ENCODE peak calls at places on chromosomes 7 and 10, in ten cellular contexts. T, A, D, V, G, X, B, Y, C and J are unnamed samples.

GRCh38 chr7:22663319-22663718 is 63.7 kb upstream of the IL6 start:
- DNase-seq in D (no peak), V (no peak), X (no peak), T (no peak), G (peak), B (no peak), A (no peak), C (no peak), Y (no peak), J (no peak)

GRCh38 chr7:157339777-157340677 is 3.2 kb downstream of the DNAJB6 start:
- DNase-seq in D (peak), B (peak), V (no peak), C (peak), G (peak), X (peak), Y (peak), A (peak), T (peak), J (peak)

GRCh38 chr10:97584798-97585438 is 729 bp downstream of the HOGA1 start:
- DNase-seq in V (no peak), G (no peak), T (peak), B (no peak), D (no peak), C (no peak), X (no peak), A (no peak), Y (no peak), J (no peak)

GRCh38 chr10:77732213-77733003 is 94.8 kb upstream of the KCNMA1 start:
- DNase-seq in C (no peak), G (no peak), A (no peak), B (no peak), T (no peak), V (no peak), D (no peak), X (no peak), Y (no peak), J (no peak)

GRCh38 chr10:24822557-24822956 is 98.9 kb upstream of the ARHGAP21 start:
- DNase-seq in B (no peak), A (no peak), C (no peak), Y (no peak), D (no peak), G (no peak), T (no peak), V (no peak), X (no peak), J (no peak)

GRCh38 chr10:61332506-61332905 is 120.7 kb downstream of the TMEM26 start:
- DNase-seq in C (no peak), Y (no peak), A (no peak), B (no peak), D (no peak), V (no peak), T (no peak), X (no peak), G (no peak), J (no peak)

GRCh38 chr7:98348726-98349474 is 52.0 kb downstream of the BAIAP2L1 start:
- DNase-seq in Y (no peak), T (no peak), G (no peak), C (peak), V (no peak), X (no peak), B (no peak), A (no peak), D (peak), J (no peak)

GRCh38 chr7:152501506-152501905 is 65.7 kb upstream of the KMT2C start:
- DNase-seq in V (no peak), D (no peak), G (no peak), T (no peak), X (no peak), Y (no peak), B (no peak), A (no peak), C (no peak), J (no peak)

GRCh38 chr10:57094083-57094482 is 733.0 kb upstream of the ZWINT start:
- DNase-seq in C (no peak), G (no peak), A (no peak), D (no peak), B (no peak), Y (no peak), V (no peak), X (no peak), T (no peak), J (no peak)

GRCh38 chr7:29657856-29658255 is 94.2 kb downstream of the PRR15 start:
- DNase-seq in D (no peak), C (no peak), V (no peak), T (no peak), X (no peak), B (no peak), A (no peak), G (no peak), Y (no peak), J (no peak)
- H3K4me3 ChIP-seq in D (no peak), C (no peak), V (no peak), T (no peak), X (no peak), B (no peak), A (no peak), G (no peak), Y (no peak), J (no peak)

GRCh38 chr10:110733256-110733952 is 89.3 kb downstream of the RBM20 start:
- DNase-seq in C (no peak), B (no peak), X (no peak), D (no peak), Y (peak), G (no peak), T (no peak), V (no peak), A (no peak), J (no peak)
- H3K27ac ChIP-seq in C (no peak), B (peak), X (no peak), D (no peak), Y (no peak), G (no peak), T (peak), V (peak), A (no peak), J (no peak)

DNA sequence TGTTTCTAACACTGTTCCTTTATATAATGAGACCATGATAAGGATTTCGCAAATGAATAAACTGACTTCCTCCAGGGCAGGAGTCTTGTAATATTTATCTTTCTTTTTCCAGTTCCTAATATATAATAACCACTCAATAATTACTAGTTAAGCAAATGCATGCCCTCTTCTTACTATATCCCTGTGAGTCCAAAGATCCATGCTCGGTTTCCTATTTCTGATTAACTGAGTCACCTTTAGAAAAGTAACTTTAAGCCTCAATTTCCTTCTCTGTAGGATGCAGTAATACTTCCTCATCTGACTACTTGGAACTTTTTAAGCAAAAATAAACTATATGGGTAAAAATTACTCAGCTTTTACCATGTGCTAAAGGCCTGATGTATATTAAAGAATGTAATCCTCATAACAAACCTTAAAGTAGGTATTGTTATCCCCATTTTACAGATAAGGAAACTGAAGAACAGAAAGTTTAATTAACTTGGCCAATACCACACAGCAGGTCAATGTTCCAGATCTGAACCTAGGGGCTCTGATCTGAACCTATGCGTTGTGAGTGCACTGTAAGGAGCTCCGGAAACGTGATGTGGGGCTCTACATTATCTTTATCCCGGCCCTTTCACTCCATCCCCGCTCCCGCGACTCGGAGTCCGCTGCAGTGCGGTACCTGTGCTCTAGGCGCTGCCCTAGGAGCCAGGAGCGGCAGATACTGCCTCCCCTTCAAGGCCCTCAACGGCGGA is 463 bp downstream of the COX15 start:
- DNase-seq in X (no peak), Y (no peak), T (no peak), V (no peak), G (no peak), C (no peak), A (no peak), D (no peak), B (no peak), J (no peak)
- TF ChIP-seq CTCF in X (no peak), Y (peak), T (no peak), V (no peak), G (no peak), C (no peak), A (no peak), D (no peak), B (no peak), J (no peak)

GRCh38 chr10:7922707-7923106 is 104.4 kb downstream of the TAF3 start:
- DNase-seq in B (no peak), A (no peak), V (no peak), D (no peak), C (no peak), X (no peak), T (no peak), Y (no peak), G (no peak), J (no peak)
- H3K4me3 ChIP-seq in B (no peak), A (no peak), V (no peak), D (no peak), C (no peak), X (no peak), T (no peak), Y (no peak), G (no peak), J (no peak)

GRCh38 chr7:4871930-4872675 is 10.3 kb upstream of the PAPOLB start:
- DNase-seq in G (peak), D (no peak), V (no peak), X (no peak), B (peak), T (no peak), C (no peak), A (no peak), Y (no peak), J (no peak)
- H3K27ac ChIP-seq in G (peak), D (no peak), V (no peak), X (no peak), B (no peak), T (no peak), C (no peak), A (no peak), Y (no peak), J (no peak)

GRCh38 chr10:82934429-82934828 is 1059.4 kb downstream of the NRG3 start:
- DNase-seq in B (no peak), C (no peak), G (peak), V (no peak), Y (peak), T (no peak), A (no peak), X (no peak), D (no peak), J (peak)
- TF ChIP-seq CTCF in B (no peak), C (no peak), G (no peak), V (no peak), Y (peak), T (no peak), A (no peak), X (no peak), D (no peak), J (peak)

DNA sequence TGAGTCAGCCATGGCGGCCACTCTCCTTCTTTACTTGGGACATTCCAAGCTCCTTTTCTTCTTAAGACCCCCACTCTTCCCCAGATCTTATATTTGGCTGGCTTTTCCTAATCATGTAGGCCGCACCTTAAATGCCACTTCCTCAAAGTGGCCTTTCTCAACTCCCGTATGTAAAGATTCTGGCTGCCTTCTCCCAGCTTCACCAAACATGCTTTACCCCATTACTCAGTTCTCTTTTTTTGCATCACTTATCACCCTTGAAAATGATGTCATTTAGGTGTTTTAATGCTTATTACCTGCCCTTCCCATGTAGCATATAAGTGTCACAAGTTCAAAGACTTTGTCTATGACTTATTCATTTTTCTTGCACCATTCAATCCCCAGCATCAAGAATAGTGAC is 810.1 kb upstream of the CELF2 start:
- DNase-seq in Y (no peak), A (no peak), V (no peak), C (no peak), T (no peak), D (no peak), X (no peak), B (no peak), G (no peak), J (no peak)
- H3K4me3 ChIP-seq in Y (no peak), A (no peak), V (no peak), C (no peak), T (no peak), D (no peak), X (no peak), B (no peak), G (no peak), J (no peak)